ENCODE peak calls at places on chromosomes 12 and 14, in eight cellular contexts. Q, V, B, A, J, C, M and K are unnamed samples.

GRCh38 chr12:11929714-11930113 is 141.0 kb upstream of the BCL2L14 start:
- DNase-seq in Q (peak; percentile 33), V (no peak), B (no peak), A (no peak), J (no peak), C (no peak), M (no peak), K (no peak)

GRCh38 chr12:97575792-97576191 is 113.2 kb downstream of the RMST start:
- DNase-seq in Q (peak; percentile 89), V (no peak), B (no peak), A (no peak), J (no peak), C (no peak), M (no peak), K (no peak)

GRCh38 chr12:106564678-106565329 is 18.0 kb upstream of the RFX4 start:
- DNase-seq in Q (no peak), V (no peak), B (no peak), A (no peak), J (no peak), C (no peak), M (no peak), K (no peak)

GRCh38 chr12:49034287-49034622 is 15.7 kb upstream of the PRKAG1 start:
- DNase-seq in Q (no peak), V (no peak), B (no peak), A (no peak), J (no peak), C (no peak), M (peak; percentile 75), K (no peak)

GRCh38 chr12:132049876-132050275 is 94.2 kb downstream of the DDX51 start:
- DNase-seq in Q (no peak), V (no peak), B (no peak), A (no peak), J (no peak), C (no peak), M (no peak), K (no peak)

GRCh38 chr12:30794591-30795409 is 40.0 kb upstream of the CAPRIN2 start:
- DNase-seq in Q (peak; percentile 87), V (no peak), B (peak; percentile 96), A (no peak), J (no peak), C (no peak), M (peak; percentile 88), K (peak; percentile 96)

GRCh38 chr12:100988278-100988625 is 193.7 kb downstream of the ANO4 start:
- DNase-seq in Q (no peak), V (no peak), B (no peak), A (no peak), J (no peak), C (no peak), M (no peak), K (no peak)

GRCh38 chr12:127485528-127485927 is 781.4 kb upstream of the TMEM132C start:
- DNase-seq in Q (peak; percentile 40), V (no peak), B (peak; percentile 1), A (no peak), J (no peak), C (no peak), M (peak; percentile 81), K (peak; percentile 91)

GRCh38 chr12:92080390-92081285 is 65.0 kb downstream of the BTG1 start:
- DNase-seq in Q (peak; percentile 99), V (no peak), B (peak; percentile 73), A (no peak), J (peak; percentile 20), C (no peak), M (no peak), K (peak; percentile 99)

GRCh38 chr12:79347852-79348251 is 342.9 kb downstream of the PAWR start:
- DNase-seq in Q (no peak), V (no peak), B (no peak), A (no peak), J (no peak), C (no peak), M (no peak), K (no peak)

GRCh38 chr12:10398168-10398567 is 8.3 kb upstream of the KLRK1 start:
- DNase-seq in Q (no peak), V (no peak), B (no peak), A (no peak), J (no peak), C (no peak), M (no peak), K (no peak)

GRCh38 chr14:54722791-54723432 is 156.0 kb downstream of the SAMD4A start:
- DNase-seq in Q (peak; percentile 61), V (no peak), B (no peak), A (peak; percentile 29), J (no peak), C (no peak), M (no peak), K (peak; percentile 53)

GRCh38 chr12:57712671-57713070 is 18.7 kb downstream of the OS9 start:
- DNase-seq in Q (no peak), V (no peak), B (no peak), A (no peak), J (no peak), C (no peak), M (no peak), K (no peak)

GRCh38 chr14:65620195-65620594 is 207.7 kb downstream of the FUT8 start:
- DNase-seq in Q (no peak), V (no peak), B (no peak), A (no peak), J (no peak), C (no peak), M (no peak), K (no peak)

GRCh38 chr12:54701940-54702592 is 53.9 kb upstream of the DCD start:
- DNase-seq in Q (peak; percentile 65), V (no peak), B (no peak), A (peak; percentile 42), J (no peak), C (no peak), M (peak; percentile 39), K (peak; percentile 46)

GRCh38 chr12:5301539-5301938 is 130.4 kb upstream of the NTF3 start:
- DNase-seq in Q (no peak), V (no peak), B (no peak), A (no peak), J (no peak), C (no peak), M (no peak), K (no peak)

GRCh38 chr12:58728397-58728796 is 191.9 kb downstream of the LRIG3 start:
- DNase-seq in Q (no peak), V (no peak), B (no peak), A (no peak), J (no peak), C (no peak), M (no peak), K (peak; percentile 44)

GRCh38 chr14:77067632-77068514 is 30.2 kb upstream of the CIPC start:
- DNase-seq in Q (no peak), V (peak; percentile 77), B (peak; percentile 22), A (peak; percentile 77), J (peak; percentile 64), C (peak; percentile 40), M (peak; percentile 97), K (peak; percentile 61)

GRCh38 chr12:26011099-26011498 is 52.6 kb downstream of the RASSF8 start:
- DNase-seq in Q (peak; percentile 42), V (no peak), B (no peak), A (no peak), J (no peak), C (no peak), M (peak; percentile 45), K (peak; percentile 62)

GRCh38 chr12:45227668-45228067 is 11.8 kb downstream of the ANO6 start:
- DNase-seq in Q (no peak), V (no peak), B (no peak), A (no peak), J (no peak), C (no peak), M (no peak), K (no peak)

GRCh38 chr12:120079352-120080042 is 37.1 kb downstream of the RAB35 start:
- DNase-seq in Q (no peak), V (no peak), B (no peak), A (no peak), J (no peak), C (no peak), M (peak; percentile 71), K (peak; percentile 37)

GRCh38 chr12:18696971-18697602 is 40.7 kb downstream of the PLCZ1 start:
- DNase-seq in Q (peak; percentile 82), V (no peak), B (no peak), A (no peak), J (no peak), C (no peak), M (peak; percentile 53), K (peak; percentile 47)

GRCh38 chr14:51261151-51261550 is 21.1 kb downstream of the TMX1 start:
- DNase-seq in Q (no peak), V (no peak), B (no peak), A (no peak), J (no peak), C (no peak), M (no peak), K (no peak)

GRCh38 chr14:70827366-70828151 is 18.2 kb upstream of the MAP3K9 start:
- DNase-seq in Q (no peak), V (no peak), B (no peak), A (no peak), J (no peak), C (no peak), M (peak; percentile 88), K (peak; percentile 36)

GRCh38 chr12:91859347-91859746 is 286.3 kb downstream of the BTG1 start:
- DNase-seq in Q (no peak), V (no peak), B (no peak), A (no peak), J (no peak), C (no peak), M (no peak), K (no peak)